ENCODE peak calls at places on chromosomes 3 and 15, in four cellular contexts. P is HCT116, G is SK-N-SH, D is K562. S is an unnamed sample.

GRCh38 chr3:124576565-124577493 is 153.4 kb upstream of the UMPS start:
- DNase-seq in G (no peak), D (peak), P (no peak), S (no peak)

GRCh38 chr3:55662683-55663082 is 175.6 kb upstream of the WNT5A start:
- DNase-seq in D (no peak), P (no peak), G (no peak), S (no peak)

GRCh38 chr3:186097663-186098451 is 11.0 kb downstream of the ETV5 start:
- DNase-seq in P (peak), G (peak), D (peak), S (peak)

GRCh38 chr3:190227064-190227463 is 95.2 kb downstream of the CLDN1 start:
- DNase-seq in G (no peak), P (no peak), D (no peak), S (no peak)

GRCh38 chr15:51642696-51643095 is 20.1 kb upstream of the DMXL2 start:
- DNase-seq in G (no peak), P (no peak), D (no peak), S (no peak)

GRCh38 chr15:74130089-74130848 is at the start of gene ISLR2:
- DNase-seq in G (peak), P (no peak), D (no peak), S (no peak)

GRCh38 chr15:101445562-101446526 is 43.7 kb downstream of the PCSK6 start:
- DNase-seq in D (peak), P (no peak), G (no peak), S (peak)

GRCh38 chr3:14537590-14538450 is 2.3 kb downstream of the GRIP2 start:
- DNase-seq in D (peak), G (peak), P (peak), S (no peak)

GRCh38 chr3:194615221-194615620 is 18.0 kb downstream of the TMEM44 start:
- DNase-seq in D (no peak), P (no peak), G (no peak), S (no peak)

GRCh38 chr3:189488241-189488767 is 142.9 kb upstream of the TP63 start:
- DNase-seq in P (no peak), D (no peak), G (no peak), S (no peak)

GRCh38 chr3:182650568-182651128 is 142.7 kb upstream of the ATP11B start:
- DNase-seq in D (no peak), G (no peak), P (no peak), S (no peak)

GRCh38 chr3:50537421-50538129 is 30.0 kb downstream of the C3orf18 start:
- DNase-seq in G (no peak), D (peak), P (no peak), S (no peak)

DNA sequence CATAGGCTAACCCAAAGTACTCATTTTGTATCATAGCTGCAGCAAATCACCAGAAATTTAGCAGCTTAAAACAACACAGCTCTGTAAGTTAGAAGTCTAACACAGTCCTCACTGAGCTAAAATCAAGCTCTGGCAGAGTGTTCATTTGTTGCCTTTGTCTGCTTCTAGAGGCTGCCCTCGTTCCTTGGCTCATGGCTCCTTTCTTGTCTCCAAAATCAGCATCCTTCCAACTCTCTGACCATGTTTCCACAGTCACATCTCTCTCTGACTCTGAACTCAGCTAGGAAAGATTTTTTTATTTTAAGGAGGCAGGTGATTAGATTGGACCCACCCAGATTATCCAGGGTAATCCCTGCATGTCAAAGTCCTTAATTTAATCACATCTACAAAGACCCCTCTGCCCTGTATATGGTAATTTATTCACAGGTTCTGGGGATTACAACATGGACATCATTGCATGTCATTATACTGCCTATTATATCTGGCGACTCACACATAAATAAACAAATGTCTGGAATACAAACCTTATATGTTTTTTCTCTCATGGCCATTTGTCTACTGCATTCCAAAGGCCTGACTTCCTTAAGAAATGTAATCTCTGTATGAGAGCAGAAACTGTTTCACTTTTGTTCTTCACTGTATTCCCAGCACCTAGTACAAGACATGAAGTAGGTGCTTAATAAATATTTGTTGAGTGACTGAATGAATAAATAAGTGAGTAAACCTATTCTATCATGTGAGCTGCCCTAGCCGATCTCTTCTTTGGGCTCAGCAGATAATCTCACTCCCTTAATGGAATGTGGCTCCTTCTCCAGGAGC is 15.1 kb upstream of the UACA start:
- DNase-seq in P (no peak), G (no peak), D (no peak), S (no peak)
- TF ChIP-seq ELF1 in P (no peak), G (no peak), D (no peak), S (no peak)

GRCh38 chr3:197547618-197548017 is 8.2 kb downstream of the BDH1 start:
- DNase-seq in P (no peak), D (peak), G (no peak), S (peak)
- TF ChIP-seq ELF1 in P (no peak), D (no peak), G (no peak), S (peak)

GRCh38 chr3:115667175-115668065 is 44.1 kb downstream of the GAP43 start:
- DNase-seq in G (no peak), P (no peak), D (no peak), S (no peak)
- TF ChIP-seq ELF1 in G (no peak), P (no peak), D (no peak), S (no peak)

GRCh38 chr3:75906555-75907112 is 121.3 kb upstream of the ZNF717 start:
- DNase-seq in D (no peak), G (peak), P (no peak), S (no peak)
- TF ChIP-seq ELF1 in D (no peak), G (no peak), P (no peak), S (no peak)

GRCh38 chr3:148089171-148089570 is 608.5 kb upstream of the AGTR1 start:
- DNase-seq in D (no peak), G (no peak), P (no peak), S (no peak)
- TF ChIP-seq ELF1 in D (no peak), G (no peak), P (no peak), S (no peak)

GRCh38 chr15:41860049-41860828 is 21.6 kb downstream of the PLA2G4B start:
- DNase-seq in D (peak), P (no peak), G (no peak), S (peak)
- TF ChIP-seq ELF1 in D (no peak), P (no peak), G (no peak), S (peak)

GRCh38 chr3:23390446-23390845 is 187.3 kb downstream of the UBE2E2 start:
- DNase-seq in D (no peak), P (no peak), G (no peak), S (no peak)

GRCh38 chr3:23385327-23385726 is 182.2 kb downstream of the UBE2E2 start:
- DNase-seq in G (no peak), P (no peak), D (no peak), S (no peak)

GRCh38 chr3:23389089-23389488 is 186.0 kb downstream of the UBE2E2 start:
- DNase-seq in P (no peak), G (no peak), D (no peak), S (no peak)

GRCh38 chr3:23389686-23390085 is 186.6 kb downstream of the UBE2E2 start:
- DNase-seq in P (no peak), G (no peak), D (no peak), S (no peak)

DNA sequence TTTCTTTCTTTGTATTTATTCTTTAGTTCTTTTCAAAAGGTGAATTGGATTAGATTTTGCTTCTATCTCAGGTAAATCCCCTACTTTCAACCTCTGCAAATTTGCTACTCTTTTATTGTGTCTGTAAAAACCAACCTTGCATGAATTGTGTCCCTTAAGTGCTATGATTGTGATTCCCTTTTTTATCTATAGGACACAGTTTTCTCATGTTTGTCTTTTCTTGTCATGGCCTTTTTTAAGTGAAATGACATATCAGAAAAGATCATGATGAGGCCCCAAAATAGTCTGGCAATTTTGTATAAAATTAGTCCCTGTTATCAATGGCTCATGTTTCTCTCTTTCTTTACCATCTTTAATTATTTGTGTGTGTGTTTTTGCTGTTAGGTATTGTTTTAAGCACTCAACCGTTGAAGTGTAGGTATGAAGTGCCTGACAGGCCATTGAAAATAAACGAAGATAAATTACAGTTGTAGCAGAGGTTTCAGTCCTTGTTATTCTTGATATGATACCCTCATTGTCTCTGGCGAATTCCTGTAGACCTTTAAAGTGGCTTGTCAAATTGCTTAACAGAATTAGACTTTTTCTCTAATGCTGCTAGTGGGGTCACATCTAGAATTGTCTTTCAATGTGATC is 184.3 kb downstream of the UBE2E2 start:
- DNase-seq in G (no peak), P (no peak), D (no peak), S (no peak)
- TF ChIP-seq ELF1 in G (no peak), P (no peak), D (no peak), S (no peak)

GRCh38 chr3:51778554-51778953 is 483 bp downstream of the IQCF6 start:
- DNase-seq in G (no peak), D (no peak), P (no peak), S (no peak)
- TF ChIP-seq ELF1 in G (no peak), D (no peak), P (no peak), S (no peak)

GRCh38 chr3:174191380-174191779 is 667.8 kb upstream of the NAALADL2 start:
- DNase-seq in D (no peak), P (no peak), G (no peak), S (no peak)
- TF ChIP-seq ELF1 in D (no peak), P (no peak), G (no peak), S (no peak)

S was measured in HepG2.